ENCODE peak calls at places on chromosomes 5 and 9, in six cellular contexts. Y is SK-N-SH, X is HCT116, Z is PC-3, W is MM.1S, I is hepatocyte. S is an unnamed sample.

GRCh38 chr9:117546894-117547293 is 132.0 kb upstream of the ASTN2 start:
- DNase-seq in W (no peak), X (no peak), I (peak), Z (no peak), Y (peak), S (no peak)

GRCh38 chr9:14441976-14442651 is 128.2 kb upstream of the NFIB start:
- DNase-seq in X (peak), I (peak), W (no peak), Y (no peak), Z (peak), S (peak)

GRCh38 chr9:82436480-82436879 is 447.9 kb downstream of the SPATA31D1 start:
- DNase-seq in I (no peak), Y (no peak), Z (peak), X (no peak), W (no peak), S (no peak)

GRCh38 chr9:98867434-98868168 is 60.1 kb downstream of the GALNT12 start:
- DNase-seq in Z (peak), Y (no peak), X (no peak), W (no peak), I (peak), S (no peak)

GRCh38 chr5:73274870-73275756 is 102.1 kb downstream of the TMEM174 start:
- DNase-seq in W (no peak), Z (no peak), I (peak), Y (no peak), X (no peak), S (no peak)

GRCh38 chr9:78320875-78321496 is 24.1 kb downstream of the PSAT1 start:
- DNase-seq in X (no peak), Y (no peak), W (no peak), I (no peak), Z (no peak), S (no peak)

GRCh38 chr5:147408980-147409379 is 100.9 kb downstream of the DPYSL3 start:
- DNase-seq in I (no peak), Z (no peak), Y (no peak), W (no peak), X (no peak), S (no peak)

GRCh38 chr9:136725612-136726011 is 13.2 kb downstream of the DIPK1B start:
- DNase-seq in I (peak), X (no peak), Y (no peak), W (no peak), Z (peak), S (no peak)

GRCh38 chr5:79464695-79465332 is 49.1 kb downstream of the HOMER1 start:
- DNase-seq in X (peak), W (peak), Y (peak), Z (peak), I (peak), S (peak)

GRCh38 chr9:109323771-109324170 is 2.9 kb upstream of the EPB41L4B start:
- DNase-seq in I (no peak), X (no peak), Z (no peak), W (no peak), Y (no peak), S (no peak)

GRCh38 chr5:170097934-170098333 is 7.8 kb upstream of the FOXI1 start:
- DNase-seq in W (no peak), X (no peak), Z (no peak), I (no peak), Y (no peak), S (no peak)

GRCh38 chr5:116273458-116274242 is 188.8 kb downstream of the COMMD10 start:
- DNase-seq in X (no peak), Y (no peak), I (no peak), Z (peak), W (no peak), S (no peak)

GRCh38 chr5:460413-460700 is 17.4 kb downstream of the EXOC3 start:
- DNase-seq in Y (no peak), I (no peak), X (no peak), W (no peak), Z (no peak), S (no peak)

GRCh38 chr5:96935556-96936430 is at the start of gene LNPEP:
- DNase-seq in X (peak), I (peak), Y (peak), W (peak), Z (peak), S (peak)

GRCh38 chr5:96933764-96934163 is 2.1 kb upstream of the LNPEP start:
- DNase-seq in Z (no peak), Y (no peak), I (no peak), X (no peak), W (peak), S (no peak)

GRCh38 chr5:96934291-96934694 is 1.6 kb upstream of the LNPEP start:
- DNase-seq in I (peak), Z (no peak), X (no peak), Y (no peak), W (no peak), S (peak)

GRCh38 chr5:96934695-96935555 is 955 bp upstream of the LNPEP start:
- DNase-seq in X (peak), Y (peak), I (peak), W (peak), Z (peak), S (peak)

GRCh38 chr5:96936431-96937221 is 746 bp downstream of the LNPEP start:
- DNase-seq in I (peak), Z (peak), X (no peak), Y (peak), W (peak), S (peak)
- TF ChIP-seq EZH2phosphoT487 in I (no peak), Z (no peak), X (no peak), Y (no peak), W (no peak), S (no peak)

GRCh38 chr9:75858497-75859092 is 31.9 kb upstream of the PCSK5 start:
- DNase-seq in X (no peak), Z (no peak), Y (no peak), I (no peak), W (no peak), S (no peak)

GRCh38 chr9:75851917-75852316 is 38.6 kb upstream of the PCSK5 start:
- DNase-seq in I (no peak), Z (no peak), Y (no peak), X (no peak), W (no peak), S (no peak)

GRCh38 chr9:75852746-75853145 is 37.7 kb upstream of the PCSK5 start:
- DNase-seq in I (no peak), Z (no peak), W (no peak), Y (no peak), X (no peak), S (no peak)

GRCh38 chr9:75850459-75851200 is 39.8 kb upstream of the PCSK5 start:
- DNase-seq in X (no peak), W (no peak), I (no peak), Z (no peak), Y (no peak), S (no peak)

DNA sequence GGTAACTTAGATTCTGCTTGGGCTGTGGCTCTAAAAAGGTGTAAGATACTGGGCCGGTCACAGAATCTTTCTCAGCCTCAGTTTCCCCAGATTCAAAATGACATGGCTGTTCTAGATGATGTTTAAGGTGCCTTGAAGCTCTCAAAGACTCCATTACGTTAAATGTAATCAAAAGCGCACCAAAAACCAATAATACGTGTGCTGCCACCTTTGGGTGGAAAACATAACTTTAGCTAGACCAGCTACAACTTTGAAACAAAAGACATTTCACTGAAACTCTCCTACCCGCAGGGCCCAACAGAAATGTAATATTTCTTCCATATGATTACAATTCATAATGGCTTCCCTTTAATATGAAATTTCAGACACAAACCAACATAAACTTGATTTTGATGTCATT is 35.0 kb upstream of the PCSK5 start:
- DNase-seq in X (peak), I (peak), W (peak), Y (no peak), Z (peak), S (peak)
- TF ChIP-seq CTCF in X (peak), I (peak), W (peak), Y (peak), Z (peak), S (peak)

GRCh38 chr9:94700445-94700844 is 26.1 kb upstream of the AOPEP start:
- DNase-seq in W (no peak), I (no peak), X (no peak), Z (no peak), Y (no peak), S (no peak)

GRCh38 chr9:94696545-94696944 is 30.0 kb upstream of the AOPEP start:
- DNase-seq in I (no peak), Y (no peak), X (no peak), Z (no peak), W (no peak), S (no peak)

GRCh38 chr9:94699715-94700114 is 26.8 kb upstream of the AOPEP start:
- DNase-seq in I (no peak), W (no peak), X (no peak), Z (no peak), Y (no peak), S (no peak)

GRCh38 chr9:94693485-94694191 is 32.9 kb upstream of the AOPEP start:
- DNase-seq in W (no peak), I (no peak), Y (peak), X (no peak), Z (no peak), S (no peak)

DNA sequence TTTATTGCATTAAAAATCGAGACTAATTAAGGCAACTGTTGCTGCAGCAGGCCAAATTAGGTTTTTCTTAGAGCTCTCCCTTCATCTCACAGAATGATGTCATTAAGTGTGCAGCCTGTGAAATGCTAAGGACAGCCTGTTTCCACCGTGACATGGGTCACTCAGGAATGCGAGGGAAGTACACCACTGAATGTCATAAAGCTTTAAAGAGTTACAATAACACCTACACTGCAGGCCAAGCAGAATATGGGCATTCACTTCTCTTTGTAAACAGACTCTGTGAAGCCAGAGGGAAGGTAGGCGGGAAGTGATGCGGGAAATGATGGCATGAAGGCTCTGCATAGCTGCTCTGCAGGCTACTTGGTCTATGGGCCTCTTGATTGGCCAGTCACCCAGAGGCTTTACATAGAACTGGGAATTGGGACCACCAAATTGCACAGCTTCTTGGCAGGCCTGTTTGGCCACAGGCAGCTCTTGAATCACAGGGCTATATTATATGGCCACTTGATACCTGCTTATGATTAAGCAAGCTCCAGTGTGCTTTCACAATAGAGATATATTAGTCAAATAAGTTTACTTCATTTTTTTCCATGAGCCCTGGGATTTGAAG is 28.4 kb upstream of the AOPEP start:
- DNase-seq in X (no peak), W (no peak), Z (no peak), I (peak), Y (no peak), S (peak)
- TF ChIP-seq EZH2phosphoT487 in X (no peak), W (no peak), Z (no peak), I (no peak), Y (no peak), S (no peak)

GRCh38 chr5:2135354-2135753 is 252.6 kb upstream of the IRX4 start:
- DNase-seq in X (no peak), Z (no peak), I (no peak), W (no peak), Y (no peak), S (no peak)
- TF ChIP-seq CTCF in X (no peak), Z (no peak), I (no peak), W (no peak), Y (no peak), S (peak)

DNA sequence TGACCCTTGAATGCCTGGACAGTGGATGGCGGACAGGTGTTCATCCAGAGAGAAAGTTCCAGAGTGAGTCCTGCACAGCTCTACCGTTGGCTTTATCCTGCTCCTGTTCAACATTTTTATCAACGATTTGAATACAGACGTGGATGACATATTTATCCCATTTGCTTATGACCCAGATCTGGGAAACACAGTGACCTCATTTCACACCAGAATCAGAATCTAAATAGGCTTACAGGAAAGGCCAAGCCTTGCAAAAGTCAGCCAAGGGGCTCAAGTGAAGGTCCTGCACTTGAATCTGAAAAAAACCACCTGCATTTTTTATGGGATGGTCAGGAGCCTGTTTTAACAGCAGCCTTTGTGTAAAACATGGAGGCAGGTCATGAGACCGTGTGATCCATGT is 18.4 kb downstream of the PDZD2 start:
- DNase-seq in I (no peak), Y (no peak), W (no peak), X (no peak), Z (no peak), S (no peak)
- TF ChIP-seq EZH2phosphoT487 in I (no peak), Y (no peak), W (no peak), X (no peak), Z (no peak), S (no peak)

GRCh38 chr5:150901446-150901845 is 3.3 kb downstream of the ZNF300 start:
- DNase-seq in Y (no peak), X (no peak), W (no peak), I (no peak), Z (no peak), S (no peak)
- TF ChIP-seq CTCF in Y (no peak), X (no peak), W (no peak), I (no peak), Z (no peak), S (no peak)

S was measured in neural progenitor cell.